ENCODE peak calls at places on chromosome X, in seven cellular contexts. M is effector memory CD8-positive, alpha-beta T cell; S is colonic mucosa; K is chondrocyte; T is renal cortical epithelial cell; A is stimulated activated CD8-positive, alpha-beta memory T cell treated with anti-CD3 and anti-CD28 coated beads, Interleukin-15, amount 100 ng/mL, for 48 hours; W is T-helper 1 cell. N is an unnamed sample.

GRCh38 chrX:129791961-129792570 is 12.3 kb downstream of the SASH3 start:
- DNase-seq in S (no peak), W (no peak), A (no peak), T (no peak), M (no peak), K (no peak), N (no peak)

GRCh38 chrX:23817979-23818336 is 35.0 kb downstream of the SAT1 start:
- DNase-seq in T (no peak), M (no peak), W (no peak), K (no peak), S (no peak), A (no peak), N (no peak)

GRCh38 chrX:101602077-101602476 is 15.7 kb downstream of the ARMCX6 start:
- DNase-seq in M (no peak), K (no peak), S (no peak), A (no peak), T (no peak), W (no peak), N (no peak)

GRCh38 chrX:41730101-41730500 is 6.1 kb downstream of the GPR82 start:
- DNase-seq in M (no peak), T (peak; percentile 52), W (no peak), K (no peak), S (no peak), A (no peak), N (no peak)

GRCh38 chrX:53133400-53133799 is 39.5 kb downstream of the KANTR start:
- DNase-seq in T (no peak), A (no peak), M (no peak), W (no peak), S (no peak), K (no peak), N (no peak)

GRCh38 chrX:153827016-153827415 is 3.3 kb downstream of the PDZD4 start:
- DNase-seq in K (no peak), W (no peak), S (no peak), M (no peak), T (no peak), A (no peak), N (no peak)

GRCh38 chrX:108186811-108187210 is 95.2 kb downstream of the ATG4A start:
- DNase-seq in K (no peak), S (no peak), T (peak; percentile 92), A (no peak), W (no peak), M (no peak), N (no peak)

GRCh38 chrX:30741545-30741944 is 88.3 kb downstream of the GK start:
- DNase-seq in T (no peak), M (no peak), W (no peak), K (no peak), S (no peak), A (no peak), N (no peak)

GRCh38 chrX:57573754-57574153 is 18.1 kb upstream of the ZXDB start:
- DNase-seq in S (no peak), W (no peak), M (peak; percentile 4), K (no peak), A (no peak), T (peak; percentile 1), N (no peak)

GRCh38 chrX:108270739-108271396 is 167.4 kb downstream of the COL4A6 start:
- DNase-seq in T (peak; percentile 79), A (no peak), S (no peak), W (no peak), K (no peak), M (no peak), N (no peak)

GRCh38 chrX:4638036-4638435 is 924.6 kb upstream of the PRKX start:
- DNase-seq in T (no peak), A (no peak), S (no peak), W (no peak), M (no peak), K (no peak), N (no peak)

GRCh38 chrX:50475208-50475607 is 4.6 kb upstream of the DGKK start:
- DNase-seq in W (no peak), M (no peak), K (no peak), A (no peak), S (no peak), T (no peak), N (no peak)

GRCh38 chrX:120358687-120359086 is 3.2 kb upstream of the ATP1B4 start:
- DNase-seq in S (no peak), A (peak; percentile 20), M (no peak), W (no peak), K (no peak), T (peak; percentile 51), N (no peak)

GRCh38 chrX:46792826-46793195 is 33.9 kb upstream of the SLC9A7 start:
- DNase-seq in K (no peak), M (no peak), S (no peak), W (no peak), T (no peak), A (no peak), N (no peak)

GRCh38 chrX:78024349-78025108 is 55.1 kb upstream of the PGAM4 start:
- DNase-seq in T (no peak), S (peak; percentile 77), W (no peak), A (no peak), K (no peak), M (peak; percentile 19), N (no peak)

GRCh38 chrX:138847930-138848329 is 136.4 kb upstream of the FGF13 start:
- DNase-seq in M (no peak), K (no peak), W (no peak), S (no peak), A (no peak), T (peak; percentile 50), N (no peak)

GRCh38 chrX:130300010-130300282 is 31.2 kb upstream of the ZNF280C start:
- DNase-seq in M (no peak), A (no peak), K (no peak), T (no peak), W (no peak), S (no peak), N (no peak)